ENCODE peak calls at places on chromosomes 6 and 20, in six cellular contexts. One of them, this sample, is unnamed.

GRCh38 chr6:151548201-151548600 is 54.4 kb downstream of the CCDC170 start:
- DNase-seq in testis: no peak
- DNase-seq in brain microvascular endothelial cell: no peak
- DNase-seq in CD8-positive, alpha-beta T cell: no peak
- DNase-seq in cardiac muscle cell: no peak
- DNase-seq in lower lobe of right lung: no peak
- DNase-seq in this sample: no peak

GRCh38 chr6:43428112-43428570 is 800 bp downstream of the ABCC10 start:
- DNase-seq in brain microvascular endothelial cell: no peak
- DNase-seq in CD8-positive, alpha-beta T cell: no peak
- DNase-seq in lower lobe of right lung: no peak
- DNase-seq in testis: no peak
- DNase-seq in cardiac muscle cell: no peak
- DNase-seq in this sample: no peak

GRCh38 chr6:128242765-128243403 is 277.5 kb downstream of the PTPRK start:
- DNase-seq in lower lobe of right lung: no peak
- DNase-seq in cardiac muscle cell: peak
- DNase-seq in testis: no peak
- DNase-seq in brain microvascular endothelial cell: peak
- DNase-seq in CD8-positive, alpha-beta T cell: no peak
- DNase-seq in this sample: no peak

GRCh38 chr20:38117635-38118034 is 47.4 kb downstream of the TGM2 start:
- DNase-seq in CD8-positive, alpha-beta T cell: no peak
- DNase-seq in brain microvascular endothelial cell: peak
- DNase-seq in testis: no peak
- DNase-seq in lower lobe of right lung: no peak
- DNase-seq in cardiac muscle cell: peak
- DNase-seq in this sample: peak

GRCh38 chr6:116467096-116467495 is 5.9 kb downstream of the CALHM6 start:
- DNase-seq in cardiac muscle cell: peak
- DNase-seq in lower lobe of right lung: no peak
- DNase-seq in brain microvascular endothelial cell: no peak
- DNase-seq in testis: no peak
- DNase-seq in CD8-positive, alpha-beta T cell: no peak
- DNase-seq in this sample: no peak

GRCh38 chr6:68740828-68741500 is 105.9 kb downstream of the ADGRB3 start:
- DNase-seq in CD8-positive, alpha-beta T cell: no peak
- DNase-seq in testis: no peak
- DNase-seq in cardiac muscle cell: peak
- DNase-seq in lower lobe of right lung: no peak
- DNase-seq in brain microvascular endothelial cell: no peak
- DNase-seq in this sample: no peak

GRCh38 chr6:162032620-162033019 is 694.9 kb downstream of the PRKN start:
- DNase-seq in brain microvascular endothelial cell: peak
- DNase-seq in testis: no peak
- DNase-seq in cardiac muscle cell: peak
- DNase-seq in CD8-positive, alpha-beta T cell: no peak
- DNase-seq in lower lobe of right lung: no peak
- DNase-seq in this sample: no peak

GRCh38 chr6:41712651-41713103 is 22.7 kb downstream of the TFEB start:
- DNase-seq in cardiac muscle cell: no peak
- DNase-seq in CD8-positive, alpha-beta T cell: no peak
- DNase-seq in lower lobe of right lung: peak
- DNase-seq in testis: peak
- DNase-seq in brain microvascular endothelial cell: no peak
- DNase-seq in this sample: no peak

GRCh38 chr20:43584448-43585138 is 6.1 kb upstream of the IFT52 start:
- DNase-seq in brain microvascular endothelial cell: peak
- DNase-seq in testis: no peak
- DNase-seq in CD8-positive, alpha-beta T cell: no peak
- DNase-seq in lower lobe of right lung: no peak
- DNase-seq in cardiac muscle cell: peak
- DNase-seq in this sample: no peak

GRCh38 chr6:24520929-24521546 is 26.3 kb downstream of the ALDH5A1 start:
- DNase-seq in CD8-positive, alpha-beta T cell: peak
- DNase-seq in brain microvascular endothelial cell: peak
- DNase-seq in lower lobe of right lung: peak
- DNase-seq in cardiac muscle cell: peak
- DNase-seq in testis: peak
- DNase-seq in this sample: no peak

GRCh38 chr20:57716202-57716601 is 6.4 kb upstream of the PMEPA1 start:
- DNase-seq in testis: no peak
- DNase-seq in cardiac muscle cell: peak
- DNase-seq in CD8-positive, alpha-beta T cell: no peak
- DNase-seq in brain microvascular endothelial cell: peak
- DNase-seq in lower lobe of right lung: no peak
- DNase-seq in this sample: no peak

GRCh38 chr6:158264180-158264579 is 48.1 kb upstream of the TULP4 start:
- DNase-seq in cardiac muscle cell: no peak
- DNase-seq in testis: no peak
- DNase-seq in brain microvascular endothelial cell: no peak
- DNase-seq in lower lobe of right lung: no peak
- DNase-seq in CD8-positive, alpha-beta T cell: no peak
- DNase-seq in this sample: no peak

DNA sequence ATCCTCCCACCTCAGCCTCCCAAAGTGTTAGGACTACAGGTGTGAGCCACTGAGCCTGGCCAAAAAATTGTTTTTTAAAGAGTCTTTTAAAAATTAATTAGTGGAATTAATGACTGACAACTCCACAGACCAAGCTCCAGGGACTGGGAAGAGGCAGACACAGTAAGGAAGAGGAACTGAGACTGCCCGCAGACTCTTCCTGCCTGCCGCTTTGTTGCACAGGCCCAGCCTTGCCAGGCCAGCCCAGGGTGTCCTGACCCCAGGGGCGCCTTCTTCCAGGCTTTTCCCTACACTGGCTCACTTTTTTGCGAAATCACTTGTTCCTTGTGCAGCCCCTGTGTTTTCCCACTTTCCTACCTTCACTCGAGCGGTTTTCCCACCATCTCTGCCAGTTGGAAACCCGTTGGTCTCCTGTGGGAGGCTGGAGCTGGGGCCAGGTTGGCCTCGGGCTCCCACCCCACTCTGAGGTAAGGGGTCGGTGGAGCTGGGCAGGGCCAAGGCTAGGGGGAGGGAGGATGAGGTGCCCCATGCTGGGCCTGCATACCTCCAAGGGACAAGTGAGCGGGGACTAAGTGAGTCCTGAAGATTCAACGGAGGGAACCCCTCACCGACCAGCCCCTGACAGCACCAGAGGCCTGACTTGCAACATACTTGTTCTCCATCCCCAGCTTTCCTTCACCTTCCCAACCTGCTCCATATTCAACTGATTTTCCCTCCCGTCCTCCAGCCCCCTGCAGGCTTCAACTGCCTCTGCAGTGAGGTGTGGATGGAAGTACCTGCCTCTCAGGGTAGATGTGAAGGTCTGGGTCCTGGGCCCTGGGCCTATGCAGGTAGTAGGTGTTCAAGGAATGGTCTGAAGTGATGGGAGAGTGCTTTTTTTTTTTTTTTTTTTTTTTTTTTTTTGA is 23.5 kb upstream of the SMIM29 start:
- DNase-seq in testis: no peak
- DNase-seq in brain microvascular endothelial cell: no peak
- DNase-seq in lower lobe of right lung: peak
- DNase-seq in CD8-positive, alpha-beta T cell: no peak
- DNase-seq in cardiac muscle cell: no peak
- DNase-seq in this sample: no peak
- TF ChIP-seq CTCF in testis: no peak
- TF ChIP-seq CTCF in brain microvascular endothelial cell: peak
- TF ChIP-seq CTCF in lower lobe of right lung: no peak
- TF ChIP-seq CTCF in CD8-positive, alpha-beta T cell: no peak
- TF ChIP-seq CTCF in cardiac muscle cell: no peak
- TF ChIP-seq CTCF in this sample: no peak

GRCh38 chr6:109480993-109481480 is 2.0 kb downstream of the ZBTB24 start:
- DNase-seq in cardiac muscle cell: no peak
- DNase-seq in lower lobe of right lung: no peak
- DNase-seq in testis: no peak
- DNase-seq in brain microvascular endothelial cell: no peak
- DNase-seq in CD8-positive, alpha-beta T cell: no peak
- DNase-seq in this sample: no peak
- H3K4me3 ChIP-seq in cardiac muscle cell: no peak
- H3K4me3 ChIP-seq in lower lobe of right lung: peak
- H3K4me3 ChIP-seq in testis: no peak
- H3K4me3 ChIP-seq in brain microvascular endothelial cell: no peak
- H3K4me3 ChIP-seq in CD8-positive, alpha-beta T cell: peak
- H3K4me3 ChIP-seq in this sample: peak

GRCh38 chr6:81105998-81106397 is 646.5 kb downstream of the TENT5A start:
- DNase-seq in testis: no peak
- DNase-seq in brain microvascular endothelial cell: no peak
- DNase-seq in lower lobe of right lung: no peak
- DNase-seq in CD8-positive, alpha-beta T cell: no peak
- DNase-seq in cardiac muscle cell: peak
- DNase-seq in this sample: no peak
- TF ChIP-seq CTCF in testis: no peak
- TF ChIP-seq CTCF in brain microvascular endothelial cell: no peak
- TF ChIP-seq CTCF in lower lobe of right lung: no peak
- TF ChIP-seq CTCF in CD8-positive, alpha-beta T cell: no peak
- TF ChIP-seq CTCF in cardiac muscle cell: no peak
- TF ChIP-seq CTCF in this sample: no peak

GRCh38 chr20:63843222-63843621 is 12.2 kb upstream of the ZBTB46 start:
- DNase-seq in CD8-positive, alpha-beta T cell: no peak
- DNase-seq in lower lobe of right lung: no peak
- DNase-seq in testis: no peak
- DNase-seq in cardiac muscle cell: no peak
- DNase-seq in brain microvascular endothelial cell: no peak
- DNase-seq in this sample: no peak
- H3K4me3 ChIP-seq in CD8-positive, alpha-beta T cell: no peak
- H3K4me3 ChIP-seq in lower lobe of right lung: no peak
- H3K4me3 ChIP-seq in testis: no peak
- H3K4me3 ChIP-seq in cardiac muscle cell: no peak
- H3K4me3 ChIP-seq in brain microvascular endothelial cell: no peak
- H3K4me3 ChIP-seq in this sample: no peak

GRCh38 chr6:89583559-89583958 is 55.0 kb downstream of the LYRM2 start:
- DNase-seq in cardiac muscle cell: no peak
- DNase-seq in brain microvascular endothelial cell: no peak
- DNase-seq in testis: no peak
- DNase-seq in CD8-positive, alpha-beta T cell: no peak
- DNase-seq in lower lobe of right lung: no peak
- DNase-seq in this sample: no peak
- TF ChIP-seq CTCF in cardiac muscle cell: no peak
- TF ChIP-seq CTCF in brain microvascular endothelial cell: no peak
- TF ChIP-seq CTCF in testis: no peak
- TF ChIP-seq CTCF in CD8-positive, alpha-beta T cell: no peak
- TF ChIP-seq CTCF in lower lobe of right lung: no peak
- TF ChIP-seq CTCF in this sample: no peak

GRCh38 chr6:3390698-3391097 is 66.2 kb downstream of the SLC22A23 start:
- DNase-seq in cardiac muscle cell: peak
- DNase-seq in brain microvascular endothelial cell: peak
- DNase-seq in CD8-positive, alpha-beta T cell: no peak
- DNase-seq in testis: peak
- DNase-seq in lower lobe of right lung: no peak
- DNase-seq in this sample: no peak
- H3K4me3 ChIP-seq in cardiac muscle cell: no peak
- H3K4me3 ChIP-seq in brain microvascular endothelial cell: no peak
- H3K4me3 ChIP-seq in CD8-positive, alpha-beta T cell: no peak
- H3K4me3 ChIP-seq in testis: no peak
- H3K4me3 ChIP-seq in lower lobe of right lung: no peak
- H3K4me3 ChIP-seq in this sample: no peak

GRCh38 chr6:70843328-70843918 is 113.4 kb downstream of the B3GAT2 start:
- DNase-seq in testis: no peak
- DNase-seq in lower lobe of right lung: no peak
- DNase-seq in cardiac muscle cell: no peak
- DNase-seq in CD8-positive, alpha-beta T cell: no peak
- DNase-seq in brain microvascular endothelial cell: no peak
- DNase-seq in this sample: no peak
- TF ChIP-seq CTCF in testis: no peak
- TF ChIP-seq CTCF in lower lobe of right lung: no peak
- TF ChIP-seq CTCF in cardiac muscle cell: no peak
- TF ChIP-seq CTCF in CD8-positive, alpha-beta T cell: no peak
- TF ChIP-seq CTCF in brain microvascular endothelial cell: no peak
- TF ChIP-seq CTCF in this sample: no peak

GRCh38 chr20:49698477-49698876 is 15.2 kb downstream of the B4GALT5 start:
- DNase-seq in testis: no peak
- DNase-seq in cardiac muscle cell: no peak
- DNase-seq in lower lobe of right lung: no peak
- DNase-seq in CD8-positive, alpha-beta T cell: no peak
- DNase-seq in brain microvascular endothelial cell: no peak
- DNase-seq in this sample: no peak
- H3K4me3 ChIP-seq in testis: no peak
- H3K4me3 ChIP-seq in cardiac muscle cell: no peak
- H3K4me3 ChIP-seq in lower lobe of right lung: no peak
- H3K4me3 ChIP-seq in CD8-positive, alpha-beta T cell: no peak
- H3K4me3 ChIP-seq in brain microvascular endothelial cell: no peak
- H3K4me3 ChIP-seq in this sample: no peak

GRCh38 chr20:62624325-62624690 is 18.0 kb upstream of the SLCO4A1 start:
- DNase-seq in CD8-positive, alpha-beta T cell: no peak
- DNase-seq in testis: no peak
- DNase-seq in cardiac muscle cell: no peak
- DNase-seq in brain microvascular endothelial cell: no peak
- DNase-seq in lower lobe of right lung: no peak
- DNase-seq in this sample: no peak

GRCh38 chr20:62622178-62622876 is 20.0 kb upstream of the SLCO4A1 start:
- DNase-seq in brain microvascular endothelial cell: no peak
- DNase-seq in lower lobe of right lung: no peak
- DNase-seq in cardiac muscle cell: no peak
- DNase-seq in CD8-positive, alpha-beta T cell: no peak
- DNase-seq in testis: no peak
- DNase-seq in this sample: no peak

GRCh38 chr20:62622877-62623487 is 19.3 kb upstream of the SLCO4A1 start:
- DNase-seq in testis: no peak
- DNase-seq in lower lobe of right lung: no peak
- DNase-seq in brain microvascular endothelial cell: no peak
- DNase-seq in CD8-positive, alpha-beta T cell: no peak
- DNase-seq in cardiac muscle cell: no peak
- DNase-seq in this sample: no peak

GRCh38 chr20:62624719-62625455 is 17.4 kb upstream of the SLCO4A1 start:
- DNase-seq in cardiac muscle cell: no peak
- DNase-seq in testis: peak
- DNase-seq in lower lobe of right lung: peak
- DNase-seq in brain microvascular endothelial cell: no peak
- DNase-seq in CD8-positive, alpha-beta T cell: no peak
- DNase-seq in this sample: no peak

DNA sequence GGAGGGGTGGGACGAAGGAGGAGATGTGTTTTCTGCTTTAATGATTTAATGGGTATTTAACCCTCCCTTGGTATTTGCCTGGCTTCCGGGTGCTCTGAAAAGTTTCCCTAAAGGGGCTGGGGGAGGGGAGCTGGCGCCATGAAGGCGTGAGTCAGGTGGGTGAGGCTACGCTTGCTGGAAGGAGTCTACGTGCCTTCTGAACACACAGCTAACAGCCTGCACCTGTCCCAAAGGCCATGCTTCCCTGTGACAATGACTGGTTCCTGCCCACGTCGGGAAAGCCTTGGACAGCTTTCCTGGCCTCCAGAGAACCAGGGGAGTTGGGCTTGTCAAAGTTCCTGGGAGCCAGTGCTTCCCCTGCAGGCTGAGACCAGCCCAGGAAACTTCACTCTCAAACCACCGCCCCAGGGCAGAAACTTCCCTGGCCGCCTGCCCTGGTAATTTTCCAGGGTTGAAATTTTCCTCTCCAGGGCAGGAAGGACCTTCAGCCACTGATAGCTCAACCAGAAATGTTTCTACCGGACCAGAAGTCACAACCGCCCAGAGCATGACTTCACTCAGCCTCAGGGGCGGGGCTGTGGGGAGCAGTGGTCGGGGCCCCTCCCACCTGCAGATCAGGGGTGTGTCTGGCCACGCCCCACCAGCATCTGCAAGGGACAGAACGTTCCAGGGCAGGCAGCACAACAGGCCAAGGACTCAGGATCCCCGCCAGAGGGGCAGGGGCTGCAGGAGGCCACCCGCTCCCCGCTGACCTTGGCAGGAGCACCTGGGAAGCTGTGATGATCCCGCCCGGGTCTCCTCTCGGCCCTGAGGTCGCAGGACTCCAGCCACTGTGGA is 18.6 kb upstream of the SLCO4A1 start:
- DNase-seq in cardiac muscle cell: peak
- DNase-seq in CD8-positive, alpha-beta T cell: peak
- DNase-seq in brain microvascular endothelial cell: peak
- DNase-seq in lower lobe of right lung: peak
- DNase-seq in testis: peak
- DNase-seq in this sample: peak
- TF ChIP-seq CTCF in cardiac muscle cell: peak
- TF ChIP-seq CTCF in CD8-positive, alpha-beta T cell: no peak
- TF ChIP-seq CTCF in brain microvascular endothelial cell: no peak
- TF ChIP-seq CTCF in lower lobe of right lung: no peak
- TF ChIP-seq CTCF in testis: peak
- TF ChIP-seq CTCF in this sample: peak

This sample was measured in esophagus muscularis mucosa.